ENCODE peak calls at places on chromosomes 11 and 22, in nine cellular contexts. One of them, this sample, is unnamed. For H3K4me1, the result is how much of the 10 kb centered on the place peaks cover.

GRCh38 chr11:17552041-17552355 is 4.9 kb downstream of the OTOG start:
- DNase-seq in right lobe of liver: no peak
- DNase-seq in naive thymus-derived CD4-positive, alpha-beta T cell: no peak
- DNase-seq in right cardiac atrium: no peak
- DNase-seq in adipocyte: no peak
- DNase-seq in astrocyte: no peak
- DNase-seq in SK-N-SH: no peak
- DNase-seq in left lung: no peak
- DNase-seq in neural progenitor cell: no peak
- DNase-seq in this sample: no peak

GRCh38 chr11:117720061-117720511 is 76.9 kb downstream of the DSCAML1 start:
- DNase-seq in right lobe of liver: no peak
- DNase-seq in naive thymus-derived CD4-positive, alpha-beta T cell: no peak
- DNase-seq in right cardiac atrium: no peak
- DNase-seq in adipocyte: no peak
- DNase-seq in astrocyte: no peak
- DNase-seq in SK-N-SH: no peak
- DNase-seq in left lung: no peak
- DNase-seq in neural progenitor cell: peak
- DNase-seq in this sample: no peak

GRCh38 chr11:71237853-71238252 is 14.5 kb downstream of the SHANK2 start:
- DNase-seq in right lobe of liver: peak
- DNase-seq in naive thymus-derived CD4-positive, alpha-beta T cell: no peak
- DNase-seq in right cardiac atrium: no peak
- DNase-seq in adipocyte: no peak
- DNase-seq in astrocyte: no peak
- DNase-seq in SK-N-SH: peak
- DNase-seq in left lung: no peak
- DNase-seq in neural progenitor cell: no peak
- DNase-seq in this sample: no peak

GRCh38 chr22:25176175-25176574 is 23.5 kb upstream of the CRYBB3 start:
- DNase-seq in right lobe of liver: no peak
- DNase-seq in naive thymus-derived CD4-positive, alpha-beta T cell: no peak
- DNase-seq in right cardiac atrium: no peak
- DNase-seq in adipocyte: no peak
- DNase-seq in astrocyte: no peak
- DNase-seq in SK-N-SH: no peak
- DNase-seq in left lung: no peak
- DNase-seq in neural progenitor cell: no peak
- DNase-seq in this sample: no peak

GRCh38 chr11:72240461-72241289 is 3.3 kb downstream of the PHOX2A start:
- DNase-seq in right lobe of liver: no peak
- DNase-seq in naive thymus-derived CD4-positive, alpha-beta T cell: no peak
- DNase-seq in right cardiac atrium: no peak
- DNase-seq in adipocyte: no peak
- DNase-seq in astrocyte: no peak
- DNase-seq in SK-N-SH: no peak
- DNase-seq in left lung: no peak
- DNase-seq in neural progenitor cell: peak
- DNase-seq in this sample: no peak

GRCh38 chr22:50376064-50376747 is 33.1 kb downstream of the PPP6R2 start:
- DNase-seq in right lobe of liver: no peak
- DNase-seq in naive thymus-derived CD4-positive, alpha-beta T cell: no peak
- DNase-seq in right cardiac atrium: no peak
- DNase-seq in adipocyte: no peak
- DNase-seq in astrocyte: no peak
- DNase-seq in SK-N-SH: no peak
- DNase-seq in left lung: no peak
- DNase-seq in neural progenitor cell: no peak
- DNase-seq in this sample: no peak

GRCh38 chr11:112780351-112781043 is 180.7 kb upstream of the NCAM1 start:
- DNase-seq in right lobe of liver: no peak
- DNase-seq in naive thymus-derived CD4-positive, alpha-beta T cell: no peak
- DNase-seq in right cardiac atrium: peak
- DNase-seq in adipocyte: no peak
- DNase-seq in astrocyte: peak
- DNase-seq in SK-N-SH: no peak
- DNase-seq in left lung: no peak
- DNase-seq in neural progenitor cell: no peak
- DNase-seq in this sample: no peak

GRCh38 chr11:19739872-19740271 is 27.2 kb downstream of the NAV2 start:
- DNase-seq in right lobe of liver: no peak
- DNase-seq in naive thymus-derived CD4-positive, alpha-beta T cell: no peak
- DNase-seq in right cardiac atrium: no peak
- DNase-seq in adipocyte: no peak
- DNase-seq in astrocyte: no peak
- DNase-seq in SK-N-SH: no peak
- DNase-seq in left lung: no peak
- DNase-seq in neural progenitor cell: peak
- DNase-seq in this sample: no peak

GRCh38 chr22:49897015-49897684 is 21.1 kb downstream of the ALG12 start:
- DNase-seq in right lobe of liver: no peak
- DNase-seq in naive thymus-derived CD4-positive, alpha-beta T cell: no peak
- DNase-seq in right cardiac atrium: no peak
- DNase-seq in adipocyte: no peak
- DNase-seq in astrocyte: no peak
- DNase-seq in SK-N-SH: no peak
- DNase-seq in left lung: peak
- DNase-seq in neural progenitor cell: no peak
- DNase-seq in this sample: no peak

GRCh38 chr22:46054091-46054877 is 77.3 kb upstream of the WNT7B start:
- DNase-seq in right lobe of liver: peak
- DNase-seq in naive thymus-derived CD4-positive, alpha-beta T cell: no peak
- DNase-seq in right cardiac atrium: peak
- DNase-seq in adipocyte: peak
- DNase-seq in astrocyte: peak
- DNase-seq in SK-N-SH: peak
- DNase-seq in left lung: peak
- DNase-seq in neural progenitor cell: no peak
- DNase-seq in this sample: peak

GRCh38 chr22:45891996-45892621 is 84.9 kb downstream of the WNT7B start:
- DNase-seq in right lobe of liver: no peak
- DNase-seq in naive thymus-derived CD4-positive, alpha-beta T cell: no peak
- DNase-seq in right cardiac atrium: peak
- DNase-seq in adipocyte: no peak
- DNase-seq in astrocyte: no peak
- DNase-seq in SK-N-SH: no peak
- DNase-seq in left lung: no peak
- DNase-seq in neural progenitor cell: no peak
- DNase-seq in this sample: no peak

GRCh38 chr11:18461909-18462308 is 6.3 kb downstream of the LDHAL6A start:
- DNase-seq in right lobe of liver: no peak
- DNase-seq in naive thymus-derived CD4-positive, alpha-beta T cell: no peak
- DNase-seq in right cardiac atrium: no peak
- DNase-seq in adipocyte: no peak
- DNase-seq in astrocyte: no peak
- DNase-seq in SK-N-SH: no peak
- DNase-seq in left lung: no peak
- DNase-seq in neural progenitor cell: no peak
- DNase-seq in this sample: no peak

DNA sequence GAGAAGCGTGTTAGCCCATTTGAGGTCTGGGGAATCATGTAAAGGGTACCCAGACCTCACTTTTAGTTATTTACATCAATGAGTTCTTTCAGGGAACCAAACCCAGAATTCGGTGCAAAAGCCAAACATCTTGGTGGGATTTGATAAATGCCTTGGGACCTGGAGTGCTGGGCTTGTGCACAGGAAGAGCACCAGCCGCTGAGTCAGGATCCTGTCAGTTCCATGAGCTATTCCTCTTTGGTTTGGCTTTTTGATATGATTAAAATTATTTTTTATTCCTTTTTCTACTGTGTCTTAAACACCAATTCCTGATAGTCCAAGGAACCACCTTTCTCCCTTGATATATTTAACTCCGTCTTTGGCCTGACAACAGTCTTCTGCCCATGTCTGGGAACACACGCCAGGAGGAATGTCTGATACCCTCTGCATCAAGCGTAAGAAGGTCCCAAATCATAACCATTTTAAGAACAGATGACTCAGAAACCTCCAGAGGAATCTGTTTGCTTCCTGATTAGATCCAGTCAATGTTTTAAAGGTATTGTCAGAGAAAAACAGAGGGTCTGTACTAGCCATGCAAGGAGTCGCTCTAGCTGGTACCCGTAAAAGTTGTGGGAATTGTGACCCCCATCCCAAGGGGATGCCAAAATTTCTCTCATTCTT is 65.2 kb downstream of the ALX4 start:
- DNase-seq in right lobe of liver: no peak
- DNase-seq in naive thymus-derived CD4-positive, alpha-beta T cell: no peak
- DNase-seq in right cardiac atrium: no peak
- DNase-seq in adipocyte: peak
- DNase-seq in astrocyte: peak
- DNase-seq in SK-N-SH: no peak
- DNase-seq in left lung: no peak
- DNase-seq in neural progenitor cell: no peak
- DNase-seq in this sample: no peak
- H3K4me1 ChIP-seq in right lobe of liver: under half
- H3K4me1 ChIP-seq in naive thymus-derived CD4-positive, alpha-beta T cell: under half
- H3K4me1 ChIP-seq in right cardiac atrium: under half
- H3K4me1 ChIP-seq in adipocyte: half or more
- H3K4me1 ChIP-seq in astrocyte: under half
- H3K4me1 ChIP-seq in SK-N-SH: under half
- H3K4me1 ChIP-seq in left lung: under half
- H3K4me1 ChIP-seq in neural progenitor cell: under half
- H3K4me1 ChIP-seq in this sample: under half

DNA sequence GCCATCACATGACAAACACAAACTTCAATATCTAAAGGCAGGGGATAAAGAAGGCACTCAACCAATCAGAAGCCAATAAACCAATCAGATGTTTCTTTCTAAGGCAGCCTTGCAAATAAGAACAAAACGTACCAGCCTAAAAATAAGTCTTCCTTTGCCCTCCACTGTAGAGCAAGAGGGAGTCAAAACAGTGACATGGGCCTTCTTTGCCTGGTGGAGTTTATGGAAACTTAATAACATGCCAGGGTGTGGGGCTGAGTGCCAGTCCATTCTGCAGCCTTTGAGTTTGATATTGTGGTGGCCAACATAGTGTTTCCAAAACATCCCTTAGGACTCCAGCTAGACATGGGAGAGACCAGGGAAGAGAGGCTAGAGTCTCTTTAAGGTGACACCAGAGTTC is 126.1 kb upstream of the NECTIN1 start:
- DNase-seq in right lobe of liver: no peak
- DNase-seq in naive thymus-derived CD4-positive, alpha-beta T cell: no peak
- DNase-seq in right cardiac atrium: no peak
- DNase-seq in adipocyte: no peak
- DNase-seq in astrocyte: no peak
- DNase-seq in SK-N-SH: no peak
- DNase-seq in left lung: no peak
- DNase-seq in neural progenitor cell: no peak
- DNase-seq in this sample: no peak
- H3K4me1 ChIP-seq in right lobe of liver: under half
- H3K4me1 ChIP-seq in naive thymus-derived CD4-positive, alpha-beta T cell: under half
- H3K4me1 ChIP-seq in right cardiac atrium: under half
- H3K4me1 ChIP-seq in adipocyte: under half
- H3K4me1 ChIP-seq in astrocyte: under half
- H3K4me1 ChIP-seq in SK-N-SH: under half
- H3K4me1 ChIP-seq in left lung: under half
- H3K4me1 ChIP-seq in neural progenitor cell: under half
- H3K4me1 ChIP-seq in this sample: under half

DNA sequence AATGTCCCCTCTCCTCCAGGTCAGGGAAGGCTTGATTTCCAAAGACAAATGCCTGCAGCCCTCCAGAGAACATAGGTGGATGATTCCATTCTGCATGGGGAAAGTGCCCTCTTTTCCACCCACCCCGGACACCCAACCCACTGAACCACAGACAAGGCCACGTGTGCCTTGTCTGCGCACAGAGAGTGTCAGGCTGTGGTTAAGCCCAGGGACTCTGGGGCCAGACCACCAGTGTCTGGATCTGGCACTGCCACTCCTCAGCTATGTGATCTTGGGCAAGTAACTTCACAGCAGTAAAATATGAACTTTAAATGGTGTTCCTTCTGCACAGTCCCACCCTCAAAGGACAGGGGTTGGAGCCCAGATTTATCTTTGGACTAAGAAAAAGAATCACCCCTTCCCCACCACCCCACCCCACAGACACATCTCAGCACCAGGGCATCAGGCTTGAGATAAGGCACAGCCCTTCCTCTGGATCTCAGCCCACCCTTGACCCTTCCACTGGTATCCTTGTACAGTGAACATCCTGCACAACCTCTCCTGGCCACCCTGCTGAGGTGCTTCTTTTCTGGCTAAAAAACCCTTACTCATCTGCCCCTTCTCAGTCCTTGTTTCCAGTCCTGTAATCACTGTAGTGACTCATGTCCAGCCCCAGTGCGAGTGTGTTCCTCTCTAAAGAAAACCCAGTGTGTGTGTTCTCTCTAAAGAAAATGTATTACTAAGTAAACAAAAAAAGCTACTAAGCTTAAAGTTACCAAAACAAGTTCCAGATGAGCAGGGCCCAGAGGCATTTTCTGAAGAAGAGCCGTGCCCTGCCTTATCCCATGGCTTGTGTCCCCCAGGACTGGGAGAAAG is 1.9 kb upstream of the PTGDR2 start:
- DNase-seq in right lobe of liver: no peak
- DNase-seq in naive thymus-derived CD4-positive, alpha-beta T cell: no peak
- DNase-seq in right cardiac atrium: no peak
- DNase-seq in adipocyte: no peak
- DNase-seq in astrocyte: no peak
- DNase-seq in SK-N-SH: no peak
- DNase-seq in left lung: peak
- DNase-seq in neural progenitor cell: no peak
- DNase-seq in this sample: no peak
- H3K4me1 ChIP-seq in right lobe of liver: under half
- H3K4me1 ChIP-seq in naive thymus-derived CD4-positive, alpha-beta T cell: under half
- H3K4me1 ChIP-seq in right cardiac atrium: under half
- H3K4me1 ChIP-seq in adipocyte: under half
- H3K4me1 ChIP-seq in astrocyte: under half
- H3K4me1 ChIP-seq in SK-N-SH: under half
- H3K4me1 ChIP-seq in left lung: under half
- H3K4me1 ChIP-seq in neural progenitor cell: under half
- H3K4me1 ChIP-seq in this sample: under half

GRCh38 chr11:15127341-15127740 is 12.6 kb downstream of the INSC start:
- DNase-seq in right lobe of liver: no peak
- DNase-seq in naive thymus-derived CD4-positive, alpha-beta T cell: no peak
- DNase-seq in right cardiac atrium: no peak
- DNase-seq in adipocyte: peak
- DNase-seq in astrocyte: peak
- DNase-seq in SK-N-SH: no peak
- DNase-seq in left lung: no peak
- DNase-seq in neural progenitor cell: no peak
- DNase-seq in this sample: no peak

GRCh38 chr11:15119826-15120225 is 5.1 kb downstream of the INSC start:
- DNase-seq in right lobe of liver: no peak
- DNase-seq in naive thymus-derived CD4-positive, alpha-beta T cell: no peak
- DNase-seq in right cardiac atrium: no peak
- DNase-seq in adipocyte: no peak
- DNase-seq in astrocyte: no peak
- DNase-seq in SK-N-SH: no peak
- DNase-seq in left lung: no peak
- DNase-seq in neural progenitor cell: no peak
- DNase-seq in this sample: no peak

GRCh38 chr11:15124528-15124927 is 9.8 kb downstream of the INSC start:
- DNase-seq in right lobe of liver: no peak
- DNase-seq in naive thymus-derived CD4-positive, alpha-beta T cell: no peak
- DNase-seq in right cardiac atrium: no peak
- DNase-seq in adipocyte: no peak
- DNase-seq in astrocyte: no peak
- DNase-seq in SK-N-SH: no peak
- DNase-seq in left lung: no peak
- DNase-seq in neural progenitor cell: peak
- DNase-seq in this sample: no peak

GRCh38 chr11:15119352-15119751 is 4.6 kb downstream of the INSC start:
- DNase-seq in right lobe of liver: no peak
- DNase-seq in naive thymus-derived CD4-positive, alpha-beta T cell: no peak
- DNase-seq in right cardiac atrium: no peak
- DNase-seq in adipocyte: no peak
- DNase-seq in astrocyte: no peak
- DNase-seq in SK-N-SH: no peak
- DNase-seq in left lung: no peak
- DNase-seq in neural progenitor cell: no peak
- DNase-seq in this sample: no peak

GRCh38 chr11:15123849-15124248 is 9.1 kb downstream of the INSC start:
- DNase-seq in right lobe of liver: no peak
- DNase-seq in naive thymus-derived CD4-positive, alpha-beta T cell: no peak
- DNase-seq in right cardiac atrium: no peak
- DNase-seq in adipocyte: peak
- DNase-seq in astrocyte: peak
- DNase-seq in SK-N-SH: no peak
- DNase-seq in left lung: no peak
- DNase-seq in neural progenitor cell: no peak
- DNase-seq in this sample: no peak
- H3K4me1 ChIP-seq in right lobe of liver: under half
- H3K4me1 ChIP-seq in naive thymus-derived CD4-positive, alpha-beta T cell: under half
- H3K4me1 ChIP-seq in right cardiac atrium: under half
- H3K4me1 ChIP-seq in adipocyte: under half
- H3K4me1 ChIP-seq in astrocyte: under half
- H3K4me1 ChIP-seq in SK-N-SH: under half
- H3K4me1 ChIP-seq in left lung: under half
- H3K4me1 ChIP-seq in neural progenitor cell: under half
- H3K4me1 ChIP-seq in this sample: under half